ENCODE peak calls at places on chromosomes 7 and 10, in ten cellular contexts. One of them, this sample, is unnamed.

GRCh38 chr7:74625446-74625845 is 32.1 kb upstream of the GTF2I start:
- DNase-seq in activated CD8-positive, alpha-beta memory T cell treated with anti-CD3 and anti-CD28 coated beads for 48 hours: no peak
- DNase-seq in HT-29: peak; percentile 54
- DNase-seq in activated CD8-positive, alpha-beta T cell treated with anti-CD3 and anti-CD28 coated beads for 36 hours: no peak
- DNase-seq in ELR: peak; percentile 58
- DNase-seq in NCI-H460: no peak
- DNase-seq in HT1080: peak; percentile 51
- DNase-seq in RCC 7860: peak; percentile 6
- DNase-seq in GM12865: no peak
- DNase-seq in frontal cortex: no peak
- DNase-seq in this sample: no peak

GRCh38 chr7:12162420-12163113 is 48.5 kb upstream of the TMEM106B start:
- DNase-seq in activated CD8-positive, alpha-beta memory T cell treated with anti-CD3 and anti-CD28 coated beads for 48 hours: no peak
- DNase-seq in HT-29: no peak
- DNase-seq in activated CD8-positive, alpha-beta T cell treated with anti-CD3 and anti-CD28 coated beads for 36 hours: no peak
- DNase-seq in ELR: peak; percentile 87
- DNase-seq in NCI-H460: peak; percentile 95
- DNase-seq in HT1080: peak; percentile 70
- DNase-seq in RCC 7860: peak; percentile 67
- DNase-seq in GM12865: no peak
- DNase-seq in frontal cortex: no peak
- DNase-seq in this sample: no peak

GRCh38 chr7:157404845-157405481 is 68.2 kb downstream of the DNAJB6 start:
- DNase-seq in activated CD8-positive, alpha-beta memory T cell treated with anti-CD3 and anti-CD28 coated beads for 48 hours: no peak
- DNase-seq in HT-29: peak; percentile 71
- DNase-seq in activated CD8-positive, alpha-beta T cell treated with anti-CD3 and anti-CD28 coated beads for 36 hours: peak; percentile 62
- DNase-seq in ELR: peak; percentile 98
- DNase-seq in NCI-H460: peak; percentile 57
- DNase-seq in HT1080: peak; percentile 92
- DNase-seq in RCC 7860: peak; percentile 99
- DNase-seq in GM12865: no peak
- DNase-seq in frontal cortex: no peak
- DNase-seq in this sample: peak; percentile 77

GRCh38 chr10:12201543-12201942 is 5.6 kb downstream of the CDC123 start:
- DNase-seq in activated CD8-positive, alpha-beta memory T cell treated with anti-CD3 and anti-CD28 coated beads for 48 hours: no peak
- DNase-seq in HT-29: no peak
- DNase-seq in activated CD8-positive, alpha-beta T cell treated with anti-CD3 and anti-CD28 coated beads for 36 hours: peak; percentile 43
- DNase-seq in ELR: no peak
- DNase-seq in NCI-H460: no peak
- DNase-seq in HT1080: peak; percentile 65
- DNase-seq in RCC 7860: no peak
- DNase-seq in GM12865: no peak
- DNase-seq in frontal cortex: no peak
- DNase-seq in this sample: peak; percentile 41

GRCh38 chr7:74288034-74288881 is 949 bp upstream of the CLIP2 start:
- DNase-seq in activated CD8-positive, alpha-beta memory T cell treated with anti-CD3 and anti-CD28 coated beads for 48 hours: no peak
- DNase-seq in HT-29: no peak
- DNase-seq in activated CD8-positive, alpha-beta T cell treated with anti-CD3 and anti-CD28 coated beads for 36 hours: peak; percentile 11
- DNase-seq in ELR: peak; percentile 35
- DNase-seq in NCI-H460: no peak
- DNase-seq in HT1080: no peak
- DNase-seq in RCC 7860: peak; percentile 97
- DNase-seq in GM12865: peak; percentile 42
- DNase-seq in frontal cortex: no peak
- DNase-seq in this sample: no peak

GRCh38 chr7:142506601-142507000 is 242.7 kb upstream of the PRSS1 start:
- DNase-seq in activated CD8-positive, alpha-beta memory T cell treated with anti-CD3 and anti-CD28 coated beads for 48 hours: no peak
- DNase-seq in HT-29: no peak
- DNase-seq in activated CD8-positive, alpha-beta T cell treated with anti-CD3 and anti-CD28 coated beads for 36 hours: no peak
- DNase-seq in ELR: no peak
- DNase-seq in NCI-H460: no peak
- DNase-seq in HT1080: no peak
- DNase-seq in RCC 7860: no peak
- DNase-seq in GM12865: no peak
- DNase-seq in frontal cortex: no peak
- DNase-seq in this sample: no peak

GRCh38 chr10:101123085-101123814 is 7.8 kb upstream of the TLX1 start:
- DNase-seq in activated CD8-positive, alpha-beta memory T cell treated with anti-CD3 and anti-CD28 coated beads for 48 hours: no peak
- DNase-seq in HT-29: no peak
- DNase-seq in activated CD8-positive, alpha-beta T cell treated with anti-CD3 and anti-CD28 coated beads for 36 hours: no peak
- DNase-seq in ELR: no peak
- DNase-seq in NCI-H460: no peak
- DNase-seq in HT1080: no peak
- DNase-seq in RCC 7860: no peak
- DNase-seq in GM12865: no peak
- DNase-seq in frontal cortex: no peak
- DNase-seq in this sample: no peak

GRCh38 chr10:121791761-121792160 is 136.1 kb downstream of the ATE1 start:
- DNase-seq in activated CD8-positive, alpha-beta memory T cell treated with anti-CD3 and anti-CD28 coated beads for 48 hours: no peak
- DNase-seq in HT-29: no peak
- DNase-seq in activated CD8-positive, alpha-beta T cell treated with anti-CD3 and anti-CD28 coated beads for 36 hours: no peak
- DNase-seq in ELR: no peak
- DNase-seq in NCI-H460: no peak
- DNase-seq in HT1080: peak; percentile 51
- DNase-seq in RCC 7860: no peak
- DNase-seq in GM12865: no peak
- DNase-seq in frontal cortex: no peak
- DNase-seq in this sample: no peak

GRCh38 chr10:26336979-26337378 is 101.2 kb upstream of the APBB1IP start:
- DNase-seq in activated CD8-positive, alpha-beta memory T cell treated with anti-CD3 and anti-CD28 coated beads for 48 hours: no peak
- DNase-seq in HT-29: no peak
- DNase-seq in activated CD8-positive, alpha-beta T cell treated with anti-CD3 and anti-CD28 coated beads for 36 hours: no peak
- DNase-seq in ELR: no peak
- DNase-seq in NCI-H460: no peak
- DNase-seq in HT1080: no peak
- DNase-seq in RCC 7860: no peak
- DNase-seq in GM12865: no peak
- DNase-seq in frontal cortex: no peak
- DNase-seq in this sample: no peak

GRCh38 chr10:89744021-89744420 is 42.6 kb downstream of the KIF20B start:
- DNase-seq in activated CD8-positive, alpha-beta memory T cell treated with anti-CD3 and anti-CD28 coated beads for 48 hours: no peak
- DNase-seq in HT-29: no peak
- DNase-seq in activated CD8-positive, alpha-beta T cell treated with anti-CD3 and anti-CD28 coated beads for 36 hours: no peak
- DNase-seq in ELR: peak; percentile 52
- DNase-seq in NCI-H460: no peak
- DNase-seq in HT1080: peak; percentile 3
- DNase-seq in RCC 7860: peak; percentile 41
- DNase-seq in GM12865: no peak
- DNase-seq in frontal cortex: no peak
- DNase-seq in this sample: no peak

GRCh38 chr7:116859323-116859722 is 3.1 kb upstream of the CAPZA2 start:
- DNase-seq in activated CD8-positive, alpha-beta memory T cell treated with anti-CD3 and anti-CD28 coated beads for 48 hours: no peak
- DNase-seq in HT-29: peak; percentile 38
- DNase-seq in activated CD8-positive, alpha-beta T cell treated with anti-CD3 and anti-CD28 coated beads for 36 hours: no peak
- DNase-seq in ELR: peak; percentile 88
- DNase-seq in NCI-H460: no peak
- DNase-seq in HT1080: peak; percentile 55
- DNase-seq in RCC 7860: peak; percentile 19
- DNase-seq in GM12865: no peak
- DNase-seq in frontal cortex: no peak
- DNase-seq in this sample: no peak

GRCh38 chr7:73865738-73866445 is 4.9 kb downstream of the TMEM270 start:
- DNase-seq in activated CD8-positive, alpha-beta memory T cell treated with anti-CD3 and anti-CD28 coated beads for 48 hours: no peak
- DNase-seq in HT-29: peak; percentile 85
- DNase-seq in activated CD8-positive, alpha-beta T cell treated with anti-CD3 and anti-CD28 coated beads for 36 hours: peak; percentile 32
- DNase-seq in ELR: peak; percentile 68
- DNase-seq in NCI-H460: peak; percentile 43
- DNase-seq in HT1080: peak; percentile 44
- DNase-seq in RCC 7860: peak; percentile 13
- DNase-seq in GM12865: peak; percentile 35
- DNase-seq in frontal cortex: peak; percentile 71
- DNase-seq in this sample: no peak

GRCh38 chr7:117621075-117621474 is 141.2 kb downstream of the CFTR start:
- DNase-seq in activated CD8-positive, alpha-beta memory T cell treated with anti-CD3 and anti-CD28 coated beads for 48 hours: no peak
- DNase-seq in HT-29: no peak
- DNase-seq in activated CD8-positive, alpha-beta T cell treated with anti-CD3 and anti-CD28 coated beads for 36 hours: no peak
- DNase-seq in ELR: no peak
- DNase-seq in NCI-H460: no peak
- DNase-seq in HT1080: peak; percentile 1
- DNase-seq in RCC 7860: no peak
- DNase-seq in GM12865: no peak
- DNase-seq in frontal cortex: no peak
- DNase-seq in this sample: no peak

GRCh38 chr10:117543245-117543998 is 876 bp downstream of the EMX2 start:
- DNase-seq in activated CD8-positive, alpha-beta memory T cell treated with anti-CD3 and anti-CD28 coated beads for 48 hours: no peak
- DNase-seq in HT-29: no peak
- DNase-seq in activated CD8-positive, alpha-beta T cell treated with anti-CD3 and anti-CD28 coated beads for 36 hours: peak; percentile 53
- DNase-seq in ELR: no peak
- DNase-seq in NCI-H460: no peak
- DNase-seq in HT1080: no peak
- DNase-seq in RCC 7860: no peak
- DNase-seq in GM12865: no peak
- DNase-seq in frontal cortex: no peak
- DNase-seq in this sample: no peak

GRCh38 chr7:116097365-116098009 is 66.9 kb upstream of the TFEC start:
- DNase-seq in activated CD8-positive, alpha-beta memory T cell treated with anti-CD3 and anti-CD28 coated beads for 48 hours: no peak
- DNase-seq in HT-29: peak; percentile 77
- DNase-seq in activated CD8-positive, alpha-beta T cell treated with anti-CD3 and anti-CD28 coated beads for 36 hours: no peak
- DNase-seq in ELR: peak; percentile 92
- DNase-seq in NCI-H460: peak; percentile 31
- DNase-seq in HT1080: peak; percentile 87
- DNase-seq in RCC 7860: peak; percentile 95
- DNase-seq in GM12865: no peak
- DNase-seq in frontal cortex: no peak
- DNase-seq in this sample: no peak

GRCh38 chr10:4170633-4171314 is 385.8 kb upstream of the KLF6 start:
- DNase-seq in activated CD8-positive, alpha-beta memory T cell treated with anti-CD3 and anti-CD28 coated beads for 48 hours: no peak
- DNase-seq in HT-29: no peak
- DNase-seq in activated CD8-positive, alpha-beta T cell treated with anti-CD3 and anti-CD28 coated beads for 36 hours: no peak
- DNase-seq in ELR: no peak
- DNase-seq in NCI-H460: no peak
- DNase-seq in HT1080: no peak
- DNase-seq in RCC 7860: no peak
- DNase-seq in GM12865: peak; percentile 14
- DNase-seq in frontal cortex: no peak
- DNase-seq in this sample: no peak

GRCh38 chr7:41875513-41875912 is 172.6 kb upstream of the INHBA start:
- DNase-seq in activated CD8-positive, alpha-beta memory T cell treated with anti-CD3 and anti-CD28 coated beads for 48 hours: no peak
- DNase-seq in HT-29: no peak
- DNase-seq in activated CD8-positive, alpha-beta T cell treated with anti-CD3 and anti-CD28 coated beads for 36 hours: no peak
- DNase-seq in ELR: no peak
- DNase-seq in NCI-H460: no peak
- DNase-seq in HT1080: no peak
- DNase-seq in RCC 7860: no peak
- DNase-seq in GM12865: no peak
- DNase-seq in frontal cortex: no peak
- DNase-seq in this sample: no peak

GRCh38 chr10:93876391-93876790 is 17.4 kb upstream of the SLC35G1 start:
- DNase-seq in activated CD8-positive, alpha-beta memory T cell treated with anti-CD3 and anti-CD28 coated beads for 48 hours: no peak
- DNase-seq in HT-29: no peak
- DNase-seq in activated CD8-positive, alpha-beta T cell treated with anti-CD3 and anti-CD28 coated beads for 36 hours: no peak
- DNase-seq in ELR: peak; percentile 33
- DNase-seq in NCI-H460: no peak
- DNase-seq in HT1080: no peak
- DNase-seq in RCC 7860: peak; percentile 13
- DNase-seq in GM12865: no peak
- DNase-seq in frontal cortex: no peak
- DNase-seq in this sample: no peak

GRCh38 chr10:59536576-59537014 is 173.1 kb downstream of the SLC16A9 start:
- DNase-seq in activated CD8-positive, alpha-beta memory T cell treated with anti-CD3 and anti-CD28 coated beads for 48 hours: no peak
- DNase-seq in HT-29: no peak
- DNase-seq in activated CD8-positive, alpha-beta T cell treated with anti-CD3 and anti-CD28 coated beads for 36 hours: no peak
- DNase-seq in ELR: no peak
- DNase-seq in NCI-H460: no peak
- DNase-seq in HT1080: peak; percentile 28
- DNase-seq in RCC 7860: no peak
- DNase-seq in GM12865: no peak
- DNase-seq in frontal cortex: no peak
- DNase-seq in this sample: no peak

GRCh38 chr10:81978238-81978637 is 103.2 kb downstream of the NRG3 start:
- DNase-seq in activated CD8-positive, alpha-beta memory T cell treated with anti-CD3 and anti-CD28 coated beads for 48 hours: no peak
- DNase-seq in HT-29: peak; percentile 67
- DNase-seq in activated CD8-positive, alpha-beta T cell treated with anti-CD3 and anti-CD28 coated beads for 36 hours: no peak
- DNase-seq in ELR: peak; percentile 9
- DNase-seq in NCI-H460: peak; percentile 18
- DNase-seq in HT1080: peak; percentile 20
- DNase-seq in RCC 7860: no peak
- DNase-seq in GM12865: peak; percentile 26
- DNase-seq in frontal cortex: no peak
- DNase-seq in this sample: no peak

GRCh38 chr7:2834748-2835441 is 9.2 kb downstream of the GNA12 start:
- DNase-seq in activated CD8-positive, alpha-beta memory T cell treated with anti-CD3 and anti-CD28 coated beads for 48 hours: no peak
- DNase-seq in HT-29: no peak
- DNase-seq in activated CD8-positive, alpha-beta T cell treated with anti-CD3 and anti-CD28 coated beads for 36 hours: no peak
- DNase-seq in ELR: no peak
- DNase-seq in NCI-H460: no peak
- DNase-seq in HT1080: no peak
- DNase-seq in RCC 7860: no peak
- DNase-seq in GM12865: no peak
- DNase-seq in frontal cortex: no peak
- DNase-seq in this sample: no peak

GRCh38 chr7:136513744-136514143 is 354.7 kb upstream of the CHRM2 start:
- DNase-seq in activated CD8-positive, alpha-beta memory T cell treated with anti-CD3 and anti-CD28 coated beads for 48 hours: no peak
- DNase-seq in HT-29: no peak
- DNase-seq in activated CD8-positive, alpha-beta T cell treated with anti-CD3 and anti-CD28 coated beads for 36 hours: no peak
- DNase-seq in ELR: no peak
- DNase-seq in NCI-H460: no peak
- DNase-seq in HT1080: no peak
- DNase-seq in RCC 7860: no peak
- DNase-seq in GM12865: no peak
- DNase-seq in frontal cortex: no peak
- DNase-seq in this sample: no peak

This sample was measured in DND-41.